ENCODE peak calls at places on chromosome 2, in ten cellular contexts. One of them, this sample, is unnamed.

GRCh38 chr2:133109772-133110171 is 439.8 kb upstream of the LYPD1 start:
- DNase-seq in body of pancreas: no peak
- DNase-seq in upper lobe of left lung: no peak
- DNase-seq in sigmoid colon: no peak
- DNase-seq in suprapubic skin: no peak
- DNase-seq in spleen: no peak
- DNase-seq in right lobe of liver: no peak
- DNase-seq in A549: no peak
- DNase-seq in IMR-90: peak
- DNase-seq in tibial nerve: no peak
- DNase-seq in this sample: no peak

GRCh38 chr2:37156857-37157714 is at the start of gene EIF2AK2:
- DNase-seq in body of pancreas: peak
- DNase-seq in upper lobe of left lung: peak
- DNase-seq in sigmoid colon: peak
- DNase-seq in suprapubic skin: peak
- DNase-seq in spleen: peak
- DNase-seq in right lobe of liver: peak
- DNase-seq in A549: peak
- DNase-seq in IMR-90: peak
- DNase-seq in tibial nerve: peak
- DNase-seq in this sample: peak

GRCh38 chr2:200177971-200178911 is 128.3 kb upstream of the SPATS2L start:
- DNase-seq in body of pancreas: peak
- DNase-seq in upper lobe of left lung: no peak
- DNase-seq in sigmoid colon: no peak
- DNase-seq in suprapubic skin: no peak
- DNase-seq in spleen: no peak
- DNase-seq in right lobe of liver: no peak
- DNase-seq in A549: no peak
- DNase-seq in IMR-90: peak
- DNase-seq in tibial nerve: peak
- DNase-seq in this sample: no peak

GRCh38 chr2:107669335-107669734 is 157.4 kb upstream of the RGPD4 start:
- DNase-seq in body of pancreas: no peak
- DNase-seq in upper lobe of left lung: no peak
- DNase-seq in sigmoid colon: no peak
- DNase-seq in suprapubic skin: no peak
- DNase-seq in spleen: no peak
- DNase-seq in right lobe of liver: no peak
- DNase-seq in A549: no peak
- DNase-seq in IMR-90: no peak
- DNase-seq in tibial nerve: no peak
- DNase-seq in this sample: no peak

GRCh38 chr2:179571721-179572120 is 289.7 kb downstream of the ZNF385B start:
- DNase-seq in body of pancreas: no peak
- DNase-seq in upper lobe of left lung: no peak
- DNase-seq in sigmoid colon: no peak
- DNase-seq in suprapubic skin: no peak
- DNase-seq in spleen: no peak
- DNase-seq in right lobe of liver: no peak
- DNase-seq in A549: no peak
- DNase-seq in IMR-90: no peak
- DNase-seq in tibial nerve: no peak
- DNase-seq in this sample: no peak

GRCh38 chr2:163182764-163183354 is 344.3 kb upstream of the KCNH7 start:
- DNase-seq in body of pancreas: no peak
- DNase-seq in upper lobe of left lung: no peak
- DNase-seq in sigmoid colon: no peak
- DNase-seq in suprapubic skin: no peak
- DNase-seq in spleen: no peak
- DNase-seq in right lobe of liver: no peak
- DNase-seq in A549: peak
- DNase-seq in IMR-90: peak
- DNase-seq in tibial nerve: no peak
- DNase-seq in this sample: no peak

GRCh38 chr2:96665083-96665569 is 22.6 kb downstream of the FER1L5 start:
- DNase-seq in body of pancreas: peak
- DNase-seq in upper lobe of left lung: no peak
- DNase-seq in sigmoid colon: peak
- DNase-seq in suprapubic skin: no peak
- DNase-seq in spleen: no peak
- DNase-seq in right lobe of liver: no peak
- DNase-seq in A549: peak
- DNase-seq in IMR-90: peak
- DNase-seq in tibial nerve: no peak
- DNase-seq in this sample: peak

GRCh38 chr2:232441147-232441651 is 14.8 kb upstream of the ALPI start:
- DNase-seq in body of pancreas: no peak
- DNase-seq in upper lobe of left lung: no peak
- DNase-seq in sigmoid colon: no peak
- DNase-seq in suprapubic skin: no peak
- DNase-seq in spleen: no peak
- DNase-seq in right lobe of liver: peak
- DNase-seq in A549: no peak
- DNase-seq in IMR-90: no peak
- DNase-seq in tibial nerve: no peak
- DNase-seq in this sample: no peak

GRCh38 chr2:223056656-223057418 is 4.8 kb downstream of the KCNE4 start:
- DNase-seq in body of pancreas: no peak
- DNase-seq in upper lobe of left lung: no peak
- DNase-seq in sigmoid colon: no peak
- DNase-seq in suprapubic skin: no peak
- DNase-seq in spleen: no peak
- DNase-seq in right lobe of liver: no peak
- DNase-seq in A549: no peak
- DNase-seq in IMR-90: peak
- DNase-seq in tibial nerve: no peak
- DNase-seq in this sample: no peak

GRCh38 chr2:199230091-199230490 is 227.6 kb downstream of the SATB2 start:
- DNase-seq in body of pancreas: no peak
- DNase-seq in upper lobe of left lung: no peak
- DNase-seq in sigmoid colon: no peak
- DNase-seq in suprapubic skin: no peak
- DNase-seq in spleen: no peak
- DNase-seq in right lobe of liver: no peak
- DNase-seq in A549: no peak
- DNase-seq in IMR-90: peak
- DNase-seq in tibial nerve: no peak
- DNase-seq in this sample: no peak

GRCh38 chr2:130963849-130964793 is 127.4 kb downstream of the ARHGEF4 start:
- DNase-seq in body of pancreas: no peak
- DNase-seq in upper lobe of left lung: peak
- DNase-seq in sigmoid colon: no peak
- DNase-seq in suprapubic skin: no peak
- DNase-seq in spleen: no peak
- DNase-seq in right lobe of liver: no peak
- DNase-seq in A549: peak
- DNase-seq in IMR-90: no peak
- DNase-seq in tibial nerve: no peak
- DNase-seq in this sample: no peak

GRCh38 chr2:164625378-164625971 is 4.2 kb upstream of the GRB14 start:
- DNase-seq in body of pancreas: no peak
- DNase-seq in upper lobe of left lung: no peak
- DNase-seq in sigmoid colon: no peak
- DNase-seq in suprapubic skin: no peak
- DNase-seq in spleen: no peak
- DNase-seq in right lobe of liver: no peak
- DNase-seq in A549: no peak
- DNase-seq in IMR-90: no peak
- DNase-seq in tibial nerve: no peak
- DNase-seq in this sample: no peak

GRCh38 chr2:217099561-217099960 is 239.7 kb upstream of the TNP1 start:
- DNase-seq in body of pancreas: no peak
- DNase-seq in upper lobe of left lung: no peak
- DNase-seq in sigmoid colon: no peak
- DNase-seq in suprapubic skin: no peak
- DNase-seq in spleen: no peak
- DNase-seq in right lobe of liver: no peak
- DNase-seq in A549: no peak
- DNase-seq in IMR-90: no peak
- DNase-seq in tibial nerve: peak
- DNase-seq in this sample: peak

GRCh38 chr2:36406296-36406695 is 50.7 kb downstream of the CRIM1 start:
- DNase-seq in body of pancreas: no peak
- DNase-seq in upper lobe of left lung: no peak
- DNase-seq in sigmoid colon: no peak
- DNase-seq in suprapubic skin: no peak
- DNase-seq in spleen: no peak
- DNase-seq in right lobe of liver: no peak
- DNase-seq in A549: no peak
- DNase-seq in IMR-90: no peak
- DNase-seq in tibial nerve: no peak
- DNase-seq in this sample: no peak

GRCh38 chr2:140552634-140553033 is 1578.2 kb downstream of the LRP1B start:
- DNase-seq in body of pancreas: no peak
- DNase-seq in upper lobe of left lung: no peak
- DNase-seq in sigmoid colon: no peak
- DNase-seq in suprapubic skin: no peak
- DNase-seq in spleen: no peak
- DNase-seq in right lobe of liver: no peak
- DNase-seq in A549: no peak
- DNase-seq in IMR-90: no peak
- DNase-seq in tibial nerve: no peak
- DNase-seq in this sample: no peak
- TF ChIP-seq CTCF in body of pancreas: no peak
- TF ChIP-seq CTCF in upper lobe of left lung: no peak
- TF ChIP-seq CTCF in sigmoid colon: no peak
- TF ChIP-seq CTCF in suprapubic skin: no peak
- TF ChIP-seq CTCF in spleen: no peak
- TF ChIP-seq CTCF in right lobe of liver: no peak
- TF ChIP-seq CTCF in A549: no peak
- TF ChIP-seq CTCF in IMR-90: no peak
- TF ChIP-seq CTCF in tibial nerve: no peak
- TF ChIP-seq CTCF in this sample: no peak

GRCh38 chr2:60554649-60555065 is 1.2 kb upstream of the BCL11A start:
- DNase-seq in body of pancreas: peak
- DNase-seq in upper lobe of left lung: peak
- DNase-seq in sigmoid colon: no peak
- DNase-seq in suprapubic skin: no peak
- DNase-seq in spleen: peak
- DNase-seq in right lobe of liver: peak
- DNase-seq in A549: no peak
- DNase-seq in IMR-90: no peak
- DNase-seq in tibial nerve: no peak
- DNase-seq in this sample: no peak

GRCh38 chr2:60556441-60556997 is 3.1 kb upstream of the BCL11A start:
- DNase-seq in body of pancreas: no peak
- DNase-seq in upper lobe of left lung: peak
- DNase-seq in sigmoid colon: peak
- DNase-seq in suprapubic skin: no peak
- DNase-seq in spleen: peak
- DNase-seq in right lobe of liver: no peak
- DNase-seq in A549: no peak
- DNase-seq in IMR-90: no peak
- DNase-seq in tibial nerve: no peak
- DNase-seq in this sample: no peak

GRCh38 chr2:60553992-60554648 is 666 bp upstream of the BCL11A start:
- DNase-seq in body of pancreas: peak
- DNase-seq in upper lobe of left lung: peak
- DNase-seq in sigmoid colon: no peak
- DNase-seq in suprapubic skin: no peak
- DNase-seq in spleen: peak
- DNase-seq in right lobe of liver: peak
- DNase-seq in A549: no peak
- DNase-seq in IMR-90: no peak
- DNase-seq in tibial nerve: no peak
- DNase-seq in this sample: no peak

GRCh38 chr2:60555794-60556161 is 2.3 kb upstream of the BCL11A start:
- DNase-seq in body of pancreas: no peak
- DNase-seq in upper lobe of left lung: no peak
- DNase-seq in sigmoid colon: no peak
- DNase-seq in suprapubic skin: no peak
- DNase-seq in spleen: no peak
- DNase-seq in right lobe of liver: no peak
- DNase-seq in A549: no peak
- DNase-seq in IMR-90: no peak
- DNase-seq in tibial nerve: no peak
- DNase-seq in this sample: no peak

GRCh38 chr2:60555066-60555793 is 1.8 kb upstream of the BCL11A start:
- DNase-seq in body of pancreas: peak
- DNase-seq in upper lobe of left lung: peak
- DNase-seq in sigmoid colon: peak
- DNase-seq in suprapubic skin: no peak
- DNase-seq in spleen: peak
- DNase-seq in right lobe of liver: peak
- DNase-seq in A549: peak
- DNase-seq in IMR-90: peak
- DNase-seq in tibial nerve: no peak
- DNase-seq in this sample: peak
- TF ChIP-seq POLR2A in body of pancreas: no peak
- TF ChIP-seq POLR2A in upper lobe of left lung: no peak
- TF ChIP-seq POLR2A in sigmoid colon: peak
- TF ChIP-seq POLR2A in suprapubic skin: no peak
- TF ChIP-seq POLR2A in spleen: peak
- TF ChIP-seq POLR2A in right lobe of liver: no peak
- TF ChIP-seq POLR2A in A549: no peak
- TF ChIP-seq POLR2A in IMR-90: no peak
- TF ChIP-seq POLR2A in tibial nerve: no peak
- TF ChIP-seq POLR2A in this sample: no peak

GRCh38 chr2:6445156-6445555 is 420.6 kb downstream of the CMPK2 start:
- DNase-seq in body of pancreas: no peak
- DNase-seq in upper lobe of left lung: no peak
- DNase-seq in sigmoid colon: no peak
- DNase-seq in suprapubic skin: no peak
- DNase-seq in spleen: no peak
- DNase-seq in right lobe of liver: no peak
- DNase-seq in A549: no peak
- DNase-seq in IMR-90: no peak
- DNase-seq in tibial nerve: no peak
- DNase-seq in this sample: no peak
- TF ChIP-seq CTCF in body of pancreas: no peak
- TF ChIP-seq CTCF in upper lobe of left lung: no peak
- TF ChIP-seq CTCF in sigmoid colon: no peak
- TF ChIP-seq CTCF in suprapubic skin: no peak
- TF ChIP-seq CTCF in spleen: no peak
- TF ChIP-seq CTCF in right lobe of liver: no peak
- TF ChIP-seq CTCF in A549: no peak
- TF ChIP-seq CTCF in IMR-90: no peak
- TF ChIP-seq CTCF in tibial nerve: no peak
- TF ChIP-seq CTCF in this sample: no peak

DNA sequence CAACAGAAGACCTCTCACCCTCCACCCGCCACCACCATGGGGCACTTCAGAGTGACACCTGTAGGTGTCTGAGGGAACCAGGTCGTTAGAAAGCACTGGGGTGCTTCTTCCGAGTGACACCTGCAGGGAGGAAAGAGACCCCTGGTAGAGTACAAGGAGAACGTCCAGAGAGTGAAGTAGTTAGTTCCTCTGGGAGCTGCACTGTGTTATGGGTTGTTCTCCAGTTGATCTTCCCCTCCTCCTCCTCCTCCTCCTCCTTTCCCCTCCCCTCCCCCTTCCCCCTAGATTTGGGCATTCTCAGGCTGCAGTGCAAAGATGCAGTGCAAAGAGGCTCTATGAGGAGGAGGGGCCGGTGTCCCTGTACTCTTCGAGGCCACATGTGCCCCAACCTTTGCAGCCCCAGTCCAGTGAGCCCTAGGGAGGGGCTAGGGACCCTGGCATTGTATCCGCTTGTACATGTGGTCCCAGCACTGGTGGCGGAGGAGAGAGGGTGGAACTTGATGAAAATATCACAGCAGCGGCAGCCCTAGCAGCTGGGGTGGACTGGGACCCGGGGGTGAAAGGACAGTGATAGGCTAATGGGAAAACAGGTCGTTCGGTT is 850 bp downstream of the DNAJB2 start:
- DNase-seq in body of pancreas: peak
- DNase-seq in upper lobe of left lung: no peak
- DNase-seq in sigmoid colon: peak
- DNase-seq in suprapubic skin: no peak
- DNase-seq in spleen: no peak
- DNase-seq in right lobe of liver: no peak
- DNase-seq in A549: peak
- DNase-seq in IMR-90: no peak
- DNase-seq in tibial nerve: no peak
- DNase-seq in this sample: no peak
- TF ChIP-seq POLR2A in body of pancreas: no peak
- TF ChIP-seq POLR2A in upper lobe of left lung: no peak
- TF ChIP-seq POLR2A in sigmoid colon: no peak
- TF ChIP-seq POLR2A in suprapubic skin: no peak
- TF ChIP-seq POLR2A in spleen: no peak
- TF ChIP-seq POLR2A in right lobe of liver: no peak
- TF ChIP-seq POLR2A in A549: no peak
- TF ChIP-seq POLR2A in IMR-90: no peak
- TF ChIP-seq POLR2A in tibial nerve: no peak
- TF ChIP-seq POLR2A in this sample: no peak